ENCODE peak calls at places on chromosomes 7 and 10, in eight cellular contexts. One of them, this sample, is unnamed.
A peak's percentile ranks its signal among the peaks of the same experiment; 100 is the strongest.

GRCh38 chr10:69630651-69631400 is 779 bp downstream of the FAM241B start:
- DNase-seq in PC-9: no peak
- DNase-seq in aorta: no peak
- DNase-seq in osteoblast: peak; percentile 61
- DNase-seq in thoracic aorta: no peak
- DNase-seq in GM23248: no peak
- DNase-seq in transverse colon: no peak
- DNase-seq in left ventricle myocardium inferior: no peak
- DNase-seq in this sample: no peak

GRCh38 chr10:120671491-120671890 is 179.7 kb upstream of the WDR11 start:
- DNase-seq in transverse colon: no peak
- DNase-seq in osteoblast: no peak
- DNase-seq in PC-9: no peak
- DNase-seq in GM23248: no peak
- DNase-seq in thoracic aorta: no peak
- DNase-seq in aorta: no peak
- DNase-seq in left ventricle myocardium inferior: no peak
- DNase-seq in this sample: no peak

GRCh38 chr10:114309111-114309651 is 70.1 kb downstream of the VWA2 start:
- DNase-seq in thoracic aorta: no peak
- DNase-seq in transverse colon: no peak
- DNase-seq in aorta: peak; percentile 26
- DNase-seq in left ventricle myocardium inferior: no peak
- DNase-seq in PC-9: no peak
- DNase-seq in GM23248: peak; percentile 65
- DNase-seq in osteoblast: peak; percentile 71
- DNase-seq in this sample: no peak

GRCh38 chr10:17643339-17643754 is 604 bp upstream of the STAM start:
- DNase-seq in thoracic aorta: peak; percentile 24
- DNase-seq in PC-9: peak; percentile 83
- DNase-seq in left ventricle myocardium inferior: peak; percentile 70
- DNase-seq in osteoblast: peak; percentile 91
- DNase-seq in aorta: peak; percentile 90
- DNase-seq in transverse colon: peak; percentile 82
- DNase-seq in GM23248: peak; percentile 97
- DNase-seq in this sample: no peak

GRCh38 chr10:91909178-91909677 is at the start of gene FGFBP3:
- DNase-seq in osteoblast: peak; percentile 81
- DNase-seq in thoracic aorta: no peak
- DNase-seq in left ventricle myocardium inferior: no peak
- DNase-seq in PC-9: peak; percentile 40
- DNase-seq in aorta: no peak
- DNase-seq in transverse colon: peak; percentile 28
- DNase-seq in GM23248: peak; percentile 45
- DNase-seq in this sample: no peak

GRCh38 chr10:54800677-54801480 is at the start of gene PCDH15:
- DNase-seq in thoracic aorta: no peak
- DNase-seq in aorta: no peak
- DNase-seq in osteoblast: no peak
- DNase-seq in transverse colon: no peak
- DNase-seq in left ventricle myocardium inferior: no peak
- DNase-seq in PC-9: no peak
- DNase-seq in GM23248: peak; percentile 18
- DNase-seq in this sample: no peak

GRCh38 chr10:31055573-31056251 is 24.0 kb upstream of the ZNF438 start:
- DNase-seq in osteoblast: no peak
- DNase-seq in PC-9: no peak
- DNase-seq in GM23248: no peak
- DNase-seq in thoracic aorta: no peak
- DNase-seq in aorta: peak; percentile 64
- DNase-seq in transverse colon: no peak
- DNase-seq in left ventricle myocardium inferior: no peak
- DNase-seq in this sample: no peak

GRCh38 chr7:130909161-130909836 is 175.3 kb upstream of the KLF14 start:
- DNase-seq in osteoblast: no peak
- DNase-seq in thoracic aorta: no peak
- DNase-seq in PC-9: no peak
- DNase-seq in left ventricle myocardium inferior: no peak
- DNase-seq in GM23248: peak; percentile 45
- DNase-seq in transverse colon: no peak
- DNase-seq in aorta: no peak
- DNase-seq in this sample: no peak

GRCh38 chr10:99685232-99686041 is 26.1 kb downstream of the ENTPD7 start:
- DNase-seq in GM23248: peak; percentile 61
- DNase-seq in left ventricle myocardium inferior: no peak
- DNase-seq in osteoblast: no peak
- DNase-seq in PC-9: no peak
- DNase-seq in transverse colon: no peak
- DNase-seq in thoracic aorta: no peak
- DNase-seq in aorta: no peak
- DNase-seq in this sample: no peak

GRCh38 chr10:129031233-129032150 is 435.5 kb upstream of the MGMT start:
- DNase-seq in PC-9: no peak
- DNase-seq in GM23248: peak; percentile 67
- DNase-seq in thoracic aorta: no peak
- DNase-seq in osteoblast: peak; percentile 92
- DNase-seq in transverse colon: peak; percentile 43
- DNase-seq in aorta: peak; percentile 84
- DNase-seq in left ventricle myocardium inferior: peak; percentile 57
- DNase-seq in this sample: no peak

GRCh38 chr10:33524966-33525365 is 190.5 kb upstream of the NRP1 start:
- DNase-seq in thoracic aorta: no peak
- DNase-seq in GM23248: peak; percentile 76
- DNase-seq in transverse colon: no peak
- DNase-seq in left ventricle myocardium inferior: no peak
- DNase-seq in aorta: no peak
- DNase-seq in osteoblast: peak; percentile 83
- DNase-seq in PC-9: no peak
- DNase-seq in this sample: peak; percentile 98

GRCh38 chr7:75696263-75697037 is 42.3 kb downstream of the HIP1 start:
- DNase-seq in GM23248: no peak
- DNase-seq in aorta: peak; percentile 15
- DNase-seq in thoracic aorta: no peak
- DNase-seq in left ventricle myocardium inferior: no peak
- DNase-seq in transverse colon: no peak
- DNase-seq in osteoblast: no peak
- DNase-seq in PC-9: no peak
- DNase-seq in this sample: no peak

GRCh38 chr7:75699993-75700392 is 38.7 kb downstream of the HIP1 start:
- DNase-seq in thoracic aorta: no peak
- DNase-seq in osteoblast: no peak
- DNase-seq in GM23248: no peak
- DNase-seq in left ventricle myocardium inferior: no peak
- DNase-seq in PC-9: no peak
- DNase-seq in aorta: peak; percentile 14
- DNase-seq in transverse colon: no peak
- DNase-seq in this sample: no peak

GRCh38 chr7:75695036-75695435 is 43.7 kb downstream of the HIP1 start:
- DNase-seq in osteoblast: no peak
- DNase-seq in left ventricle myocardium inferior: no peak
- DNase-seq in GM23248: no peak
- DNase-seq in transverse colon: no peak
- DNase-seq in PC-9: no peak
- DNase-seq in aorta: no peak
- DNase-seq in thoracic aorta: no peak
- DNase-seq in this sample: no peak

GRCh38 chr7:75694636-75695035 is 44.1 kb downstream of the HIP1 start:
- DNase-seq in transverse colon: no peak
- DNase-seq in left ventricle myocardium inferior: no peak
- DNase-seq in thoracic aorta: no peak
- DNase-seq in osteoblast: peak; percentile 56
- DNase-seq in PC-9: no peak
- DNase-seq in aorta: peak; percentile 10
- DNase-seq in GM23248: no peak
- DNase-seq in this sample: no peak

DNA sequence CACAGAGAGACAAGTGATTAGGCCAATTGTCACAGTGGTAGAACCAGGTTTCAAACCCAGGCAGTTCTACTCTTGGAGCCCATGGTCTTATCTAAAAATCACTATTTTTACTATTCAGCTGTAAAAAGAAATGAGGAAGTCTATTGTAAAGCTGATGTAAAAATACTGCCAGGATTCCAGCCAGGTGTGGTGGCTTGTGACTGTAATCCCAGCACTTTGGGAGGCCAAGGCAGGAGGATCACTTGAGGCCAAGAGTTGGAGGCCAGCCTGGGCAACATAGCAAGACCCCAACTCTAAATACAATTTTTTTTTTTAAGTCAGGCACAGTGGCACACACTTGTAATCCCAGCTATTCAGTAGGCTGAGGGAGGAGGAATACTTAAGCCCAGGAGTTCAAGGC is 40.4 kb downstream of the HIP1 start:
- DNase-seq in PC-9: no peak
- DNase-seq in thoracic aorta: no peak
- DNase-seq in osteoblast: no peak
- DNase-seq in aorta: peak; percentile 21
- DNase-seq in GM23248: no peak
- DNase-seq in transverse colon: no peak
- DNase-seq in left ventricle myocardium inferior: no peak
- DNase-seq in this sample: no peak
- H3K27ac ChIP-seq in PC-9: no peak overlapping the region
- H3K27ac ChIP-seq in thoracic aorta: peak overlapping the region; percentile 33
- H3K27ac ChIP-seq in osteoblast: no peak overlapping the region
- H3K27ac ChIP-seq in aorta: no peak overlapping the region
- H3K27ac ChIP-seq in GM23248: no peak overlapping the region
- H3K27ac ChIP-seq in transverse colon: no peak overlapping the region
- H3K27ac ChIP-seq in left ventricle myocardium inferior: no peak overlapping the region
- H3K27ac ChIP-seq in this sample: no peak overlapping the region

DNA sequence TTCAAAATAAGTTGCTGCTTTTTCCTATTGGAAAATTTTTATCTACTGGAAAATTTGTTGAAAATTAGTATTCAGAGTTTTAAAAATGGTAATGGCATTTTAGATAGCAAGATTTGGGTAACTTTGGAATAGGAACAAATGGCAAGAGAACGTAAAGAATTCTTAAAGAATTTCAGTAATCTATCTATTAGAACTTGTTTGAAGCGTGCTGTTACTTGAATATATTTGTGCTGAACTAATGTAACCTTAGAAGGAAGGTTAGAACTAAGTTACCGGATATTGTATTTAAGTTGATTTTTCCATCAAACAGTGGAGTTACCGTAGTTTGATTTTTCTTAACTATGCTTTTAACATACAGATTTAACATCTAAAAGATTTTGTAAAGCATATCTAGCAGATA is 25.9 kb downstream of the SEPTIN7 start:
- DNase-seq in aorta: no peak
- DNase-seq in transverse colon: no peak
- DNase-seq in PC-9: no peak
- DNase-seq in thoracic aorta: no peak
- DNase-seq in GM23248: no peak
- DNase-seq in osteoblast: no peak
- DNase-seq in left ventricle myocardium inferior: no peak
- DNase-seq in this sample: no peak
- H3K4me1 ChIP-seq in aorta: peaks cover 5% of the 10 kb centered on the region
- H3K4me1 ChIP-seq in transverse colon: peaks cover 24% of the 10 kb centered on the region
- H3K4me1 ChIP-seq in PC-9: no peaks in the 10 kb centered on the region
- H3K4me1 ChIP-seq in thoracic aorta: peaks cover 58% of the 10 kb centered on the region
- H3K4me1 ChIP-seq in GM23248: peaks cover 29% of the 10 kb centered on the region
- H3K4me1 ChIP-seq in osteoblast: peaks cover 7% of the 10 kb centered on the region
- H3K4me1 ChIP-seq in left ventricle myocardium inferior: peaks cover 91% of the 10 kb centered on the region
- H3K4me1 ChIP-seq in this sample: peaks cover 15% of the 10 kb centered on the region

DNA sequence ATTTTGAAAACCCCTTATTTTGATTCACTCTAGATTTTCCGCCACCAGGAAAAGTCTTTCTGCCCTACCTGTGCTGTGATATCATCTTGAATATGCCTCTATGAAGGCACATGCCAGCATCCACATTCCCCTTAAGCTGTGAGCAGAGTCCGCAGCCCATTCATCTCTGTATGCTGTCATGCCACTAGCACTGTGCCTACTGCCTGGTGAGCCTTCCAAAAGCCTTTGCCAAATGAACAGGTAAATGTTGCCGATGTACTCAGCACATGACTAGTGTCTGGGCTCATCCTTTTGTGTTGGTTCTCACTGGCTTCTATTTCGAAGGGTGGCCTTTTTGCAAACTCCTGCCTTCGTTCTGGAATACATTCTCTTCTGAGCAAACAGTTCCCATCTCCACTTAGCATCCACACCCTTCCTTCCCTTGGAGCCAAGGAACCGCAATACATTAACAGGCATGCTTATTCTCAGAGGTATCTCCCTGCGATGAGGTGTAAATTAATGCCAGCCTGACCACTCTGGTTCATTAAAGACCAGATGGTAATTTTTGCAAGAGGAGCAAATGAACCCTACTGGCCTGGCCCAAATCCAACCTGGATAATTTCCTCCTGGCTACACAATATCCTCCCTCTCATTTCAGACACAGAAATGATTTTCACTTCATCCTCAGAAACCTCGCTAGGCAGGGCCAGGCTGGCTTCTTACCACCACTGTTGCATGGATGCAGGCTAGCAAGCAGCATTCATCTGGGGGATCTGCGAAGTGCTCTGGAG is 339.7 kb upstream of the NFE2L3 start:
- DNase-seq in osteoblast: no peak
- DNase-seq in GM23248: no peak
- DNase-seq in transverse colon: no peak
- DNase-seq in aorta: no peak
- DNase-seq in left ventricle myocardium inferior: no peak
- DNase-seq in PC-9: no peak
- DNase-seq in thoracic aorta: no peak
- DNase-seq in this sample: no peak
- H3K27me3 ChIP-seq in osteoblast: no peaks in the 10 kb centered on the region
- H3K27me3 ChIP-seq in GM23248: no peaks in the 10 kb centered on the region
- H3K27me3 ChIP-seq in transverse colon: no peaks in the 10 kb centered on the region
- H3K27me3 ChIP-seq in aorta: no peaks in the 10 kb centered on the region
- H3K27me3 ChIP-seq in left ventricle myocardium inferior: peaks cover 4% of the 10 kb centered on the region
- H3K27me3 ChIP-seq in PC-9: peaks cover 63% of the 10 kb centered on the region
- H3K27me3 ChIP-seq in thoracic aorta: no peaks in the 10 kb centered on the region
- H3K27me3 ChIP-seq in this sample: no peaks in the 10 kb centered on the region

DNA sequence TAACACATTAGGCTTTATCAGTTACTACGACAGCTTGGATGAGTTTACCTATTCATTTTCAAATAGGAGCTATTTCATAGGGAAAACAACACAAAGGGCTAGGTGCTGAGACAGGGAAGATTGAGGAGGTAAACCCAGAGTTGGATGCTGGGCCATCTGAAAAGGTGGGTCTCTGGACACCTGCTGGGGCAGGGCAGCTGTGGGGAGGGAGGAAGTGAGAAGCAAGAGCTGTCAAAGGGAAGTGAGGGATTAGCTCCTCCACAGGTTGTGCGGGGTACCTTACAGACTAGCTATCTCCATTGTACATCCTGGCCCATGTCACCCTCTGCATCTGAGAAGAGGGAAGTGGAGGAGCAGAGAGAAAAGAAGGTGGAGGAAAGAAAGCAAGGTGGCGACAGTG is 48.9 kb downstream of the BLNK start:
- DNase-seq in aorta: no peak
- DNase-seq in thoracic aorta: no peak
- DNase-seq in GM23248: no peak
- DNase-seq in transverse colon: no peak
- DNase-seq in osteoblast: no peak
- DNase-seq in left ventricle myocardium inferior: no peak
- DNase-seq in PC-9: no peak
- DNase-seq in this sample: no peak
- H3K27ac ChIP-seq in aorta: no peak overlapping the region
- H3K27ac ChIP-seq in thoracic aorta: no peak overlapping the region
- H3K27ac ChIP-seq in GM23248: no peak overlapping the region
- H3K27ac ChIP-seq in transverse colon: no peak overlapping the region
- H3K27ac ChIP-seq in osteoblast: no peak overlapping the region
- H3K27ac ChIP-seq in left ventricle myocardium inferior: no peak overlapping the region
- H3K27ac ChIP-seq in PC-9: no peak overlapping the region
- H3K27ac ChIP-seq in this sample: no peak overlapping the region

This sample was measured in SJSA1.